ENCODE peak calls at places on chromosomes 7 and 10, in nine cellular contexts. G is A549, J is natural killer cell, I is choroid plexus epithelial cell, S is WERI-Rb-1, W is Calu3, A is epithelial cell of esophagus, E is left ventricle myocardium inferior, P is fibroblast of mammary gland. H is an unnamed sample.

GRCh38 chr7:563629-564170 is 44.1 kb upstream of the PDGFA start:
- DNase-seq in I (no peak), S (no peak), E (no peak), W (no peak), G (no peak), J (no peak), A (no peak), P (no peak), H (no peak)

GRCh38 chr10:95445223-95445836 is 115.8 kb downstream of the SORBS1 start:
- DNase-seq in W (peak), A (peak), E (peak), J (no peak), I (peak), P (peak), S (no peak), G (peak), H (no peak)

GRCh38 chr7:129657363-129657762 is 45.8 kb downstream of the NRF1 start:
- DNase-seq in G (no peak), E (no peak), J (no peak), I (no peak), P (peak), W (no peak), A (peak), S (no peak), H (no peak)

GRCh38 chr10:121313119-121313858 is 285.0 kb downstream of the FGFR2 start:
- DNase-seq in P (no peak), I (no peak), S (peak), J (no peak), E (no peak), A (peak), W (no peak), G (no peak), H (no peak)

GRCh38 chr10:24351883-24352778 is 143.2 kb downstream of the KIAA1217 start:
- DNase-seq in S (peak), A (peak), J (no peak), E (no peak), I (peak), G (no peak), W (no peak), P (peak), H (no peak)

GRCh38 chr7:48832303-48832845 is 92.0 kb upstream of the CDC14C start:
- DNase-seq in W (no peak), S (no peak), G (no peak), I (no peak), P (no peak), A (no peak), J (no peak), E (no peak), H (no peak)

GRCh38 chr7:140214075-140214684 is 37.4 kb upstream of the KDM7A start:
- DNase-seq in P (peak), E (peak), I (peak), W (no peak), A (peak), S (no peak), G (no peak), J (no peak), H (no peak)

GRCh38 chr7:17706734-17707133 is 233.6 kb downstream of the SNX13 start:
- DNase-seq in E (no peak), J (no peak), A (peak), W (peak), P (peak), G (peak), I (peak), S (peak), H (no peak)

GRCh38 chr7:131159961-131160361 is 167.7 kb upstream of the MKLN1 start:
- DNase-seq in P (peak), I (peak), J (no peak), G (no peak), W (no peak), S (no peak), A (no peak), E (no peak), H (no peak)

GRCh38 chr10:86752311-86752710 is 4.1 kb upstream of the BMPR1A start:
- DNase-seq in I (no peak), E (no peak), G (no peak), P (no peak), W (no peak), J (no peak), S (no peak), A (no peak), H (no peak)

GRCh38 chr7:97064972-97065587 is 40.4 kb upstream of the DLX5 start:
- DNase-seq in G (peak), J (no peak), I (peak), S (peak), W (peak), E (no peak), P (peak), A (peak), H (no peak)

GRCh38 chr10:71085689-71086438 is 126.5 kb upstream of the UNC5B start:
- DNase-seq in A (no peak), P (no peak), W (no peak), J (peak), S (peak), G (no peak), E (no peak), I (no peak), H (no peak)

GRCh38 chr10:96370575-96371157 is 11.9 kb upstream of the OPALIN start:
- DNase-seq in I (peak), J (peak), W (peak), S (peak), P (peak), G (peak), A (peak), E (peak), H (peak)

GRCh38 chr10:96225119-96225518 is 46.2 kb downstream of the BLNK start:
- DNase-seq in E (no peak), J (no peak), G (no peak), S (no peak), A (peak), P (no peak), W (no peak), I (no peak), H (no peak)

GRCh38 chr7:75656740-75657139 is 82.0 kb downstream of the HIP1 start:
- DNase-seq in J (no peak), E (no peak), A (no peak), W (no peak), G (no peak), I (no peak), P (no peak), S (no peak), H (no peak)

GRCh38 chr7:18290865-18291264 is 204.7 kb upstream of the HDAC9 start:
- DNase-seq in A (peak), S (no peak), P (no peak), W (no peak), I (no peak), J (no peak), G (no peak), E (no peak), H (no peak)

GRCh38 chr7:14228341-14228740 is 238.9 kb upstream of the ETV1 start:
- DNase-seq in G (no peak), E (no peak), I (peak), A (no peak), P (peak), W (no peak), S (no peak), J (no peak), H (no peak)

GRCh38 chr10:18104223-18104872 is 35.9 kb upstream of the CACNB2 start:
- DNase-seq in E (peak), I (peak), G (peak), P (peak), W (peak), J (peak), S (peak), A (peak), H (no peak)

GRCh38 chr10:34804306-34804705 is 10.8 kb downstream of the PARD3 start:
- DNase-seq in E (no peak), G (no peak), S (no peak), J (no peak), W (peak), I (no peak), A (peak), P (peak), H (no peak)

GRCh38 chr7:2541291-2542010 is 13.9 kb downstream of the BRAT1 start:
- DNase-seq in G (no peak), P (no peak), I (no peak), J (no peak), E (no peak), W (no peak), A (no peak), S (no peak), H (no peak)

GRCh38 chr7:111756687-111757178 is 194.4 kb upstream of the IMMP2L start:
- DNase-seq in I (peak), W (no peak), G (no peak), J (no peak), E (peak), P (peak), A (peak), S (no peak), H (no peak)

GRCh38 chr10:124563320-124563719 is 101.7 kb downstream of the LHPP start:
- DNase-seq in A (no peak), W (no peak), J (no peak), P (no peak), E (no peak), I (no peak), G (no peak), S (no peak), H (no peak)

GRCh38 chr7:138398857-138399256 is 61.2 kb upstream of the TRIM24 start:
- DNase-seq in P (no peak), S (no peak), W (no peak), E (no peak), J (no peak), A (no peak), G (no peak), I (no peak), H (no peak)

GRCh38 chr10:6407034-6407721 is 172.9 kb downstream of the PRKCQ start:
- DNase-seq in G (no peak), S (no peak), W (no peak), I (no peak), E (no peak), A (no peak), J (no peak), P (no peak), H (no peak)

GRCh38 chr7:17770710-17771375 is 169.5 kb downstream of the SNX13 start:
- DNase-seq in E (no peak), P (no peak), J (no peak), A (peak), G (no peak), W (no peak), S (no peak), I (no peak), H (no peak)

DNA sequence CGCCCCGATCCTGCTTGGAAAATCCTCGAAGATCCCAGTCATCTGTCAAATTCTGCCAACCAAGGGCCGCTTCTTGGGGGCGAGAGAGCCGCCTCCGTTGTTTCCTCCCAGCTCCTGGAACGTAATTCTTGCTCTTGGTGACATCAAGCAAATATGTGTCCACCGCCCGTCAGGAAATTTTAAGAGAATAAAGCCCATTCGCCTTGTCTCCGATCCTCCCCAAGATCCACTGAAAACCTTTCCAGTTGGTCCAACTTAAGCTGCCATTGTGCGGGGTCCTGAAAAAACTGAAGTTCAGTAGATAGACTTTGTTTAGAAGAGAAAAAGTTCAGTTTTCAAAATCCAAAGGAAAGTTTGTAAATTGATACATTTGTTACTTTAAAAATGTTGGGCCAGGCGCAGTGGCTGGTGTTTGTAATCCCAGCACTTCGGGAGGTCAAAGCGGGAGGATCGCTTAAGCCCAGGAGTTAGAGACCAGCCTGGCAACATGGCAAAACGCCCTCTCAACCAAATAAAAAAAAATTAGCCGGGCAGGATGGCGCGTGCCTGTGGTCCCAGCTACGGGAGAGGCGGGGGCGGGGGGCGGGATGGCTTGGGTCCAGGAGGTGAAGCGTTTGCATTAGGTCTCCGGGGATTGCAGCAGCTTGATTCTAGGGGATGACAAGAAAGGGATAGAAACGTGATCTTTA is 1.0 kb upstream of the ZNF800 start:
- DNase-seq in J (no peak), I (peak), W (no peak), A (no peak), E (no peak), P (no peak), G (no peak), S (no peak), H (no peak)
- TF ChIP-seq CTCF in J (no peak), I (no peak), W (no peak), A (no peak), E (no peak), P (no peak), G (no peak), S (no peak), H (no peak)

GRCh38 chr10:119668461-119668860 is 17.3 kb downstream of the BAG3 start:
- DNase-seq in S (no peak), I (no peak), E (no peak), J (no peak), W (no peak), P (no peak), A (no peak), G (no peak), H (no peak)

GRCh38 chr10:119665901-119666708 is 14.9 kb downstream of the BAG3 start:
- DNase-seq in J (no peak), I (peak), P (peak), S (no peak), E (no peak), G (no peak), W (no peak), A (no peak), H (no peak)

GRCh38 chr10:119666709-119667004 is 15.5 kb downstream of the BAG3 start:
- DNase-seq in W (no peak), G (no peak), S (no peak), J (no peak), A (no peak), I (no peak), E (no peak), P (no peak), H (no peak)

GRCh38 chr10:119669331-119669730 is 18.2 kb downstream of the BAG3 start:
- DNase-seq in I (no peak), W (no peak), J (no peak), G (no peak), S (no peak), A (peak), P (no peak), E (no peak), H (no peak)

DNA sequence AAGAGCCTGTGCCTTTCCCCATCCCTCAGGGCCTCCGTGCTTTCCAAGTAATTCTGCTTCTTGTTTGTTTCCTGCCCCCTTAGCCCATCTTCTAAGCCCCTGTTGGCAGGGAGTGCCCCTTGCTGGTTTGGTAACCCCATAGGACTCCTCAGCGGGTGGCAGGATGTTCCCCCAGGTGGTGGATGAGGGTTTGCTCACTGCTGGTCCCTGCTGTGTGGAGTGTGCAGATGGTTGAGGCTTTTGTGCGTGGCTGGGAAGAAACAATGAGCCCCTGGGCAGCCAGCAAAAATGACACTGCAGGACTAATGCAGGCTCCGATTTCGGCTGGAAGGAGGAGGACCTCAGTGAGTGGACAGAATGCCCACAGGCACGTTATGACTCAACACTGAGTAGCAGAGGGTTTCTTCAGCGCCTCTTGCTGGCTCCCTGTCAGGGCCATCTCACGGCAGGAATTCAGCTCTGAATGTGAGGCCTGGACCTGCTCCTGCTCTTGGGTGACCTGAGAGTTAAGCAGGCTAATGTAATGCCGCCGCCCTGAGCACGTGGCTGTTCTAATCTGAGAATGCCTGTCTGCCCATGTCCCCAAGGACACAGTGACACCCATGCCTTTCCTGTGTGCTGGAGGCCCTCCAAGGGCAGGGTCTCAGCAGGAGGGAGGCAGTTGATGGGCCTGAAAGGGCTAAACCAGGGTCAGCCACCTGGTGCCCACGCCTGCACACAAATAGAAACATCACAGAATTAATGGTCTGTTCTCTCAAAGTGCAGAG is 16.6 kb downstream of the BAG3 start:
- DNase-seq in I (peak), W (peak), P (peak), E (peak), A (peak), J (no peak), S (peak), G (peak), H (no peak)
- TF ChIP-seq CTCF in I (peak), W (no peak), P (peak), E (no peak), A (peak), J (no peak), S (peak), G (peak), H (no peak)

DNA sequence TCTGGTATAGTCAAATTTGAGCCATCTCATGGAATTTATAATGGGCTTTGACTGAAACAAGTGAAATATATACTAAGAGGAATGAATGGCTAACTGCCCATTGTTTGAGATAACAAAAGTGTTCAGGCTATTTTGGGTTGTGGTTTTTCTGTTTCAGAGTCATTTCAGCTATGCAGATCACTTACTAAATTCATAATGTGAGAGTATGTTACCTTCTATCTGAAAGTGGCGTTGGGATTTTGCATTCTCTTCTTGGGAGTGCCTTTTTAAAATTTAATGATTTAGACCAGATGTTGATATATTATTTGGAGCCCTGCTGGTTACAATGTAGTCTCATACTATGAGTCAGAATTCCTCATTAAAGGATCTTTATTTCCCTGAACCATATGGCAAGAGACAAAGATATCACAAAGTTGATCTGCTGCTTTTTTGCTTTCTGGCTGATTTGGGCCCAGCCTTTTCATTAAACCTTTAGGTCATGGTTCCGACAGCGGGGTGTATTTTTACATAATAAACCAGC is 10.4 kb downstream of the VCL start:
- DNase-seq in I (peak), G (no peak), E (no peak), S (no peak), A (no peak), W (no peak), P (peak), J (no peak), H (no peak)
- TF ChIP-seq CTCF in I (no peak), G (no peak), E (no peak), S (no peak), A (no peak), W (no peak), P (no peak), J (no peak), H (no peak)

GRCh38 chr10:69367469-69367868 is 49.2 kb downstream of the TACR2 start:
- DNase-seq in W (no peak), S (no peak), I (no peak), G (no peak), P (no peak), J (no peak), A (no peak), E (no peak), H (no peak)

GRCh38 chr10:69361303-69361614 is 55.5 kb downstream of the TACR2 start:
- DNase-seq in S (no peak), P (no peak), W (no peak), J (no peak), G (peak), I (no peak), E (no peak), A (no peak), H (no peak)

GRCh38 chr10:69362471-69362954 is 54.2 kb downstream of the TACR2 start:
- DNase-seq in W (peak), G (peak), S (peak), J (no peak), P (peak), E (peak), I (peak), A (peak), H (no peak)

GRCh38 chr10:69363666-69364065 is 53.1 kb downstream of the TACR2 start:
- DNase-seq in P (no peak), G (no peak), S (no peak), A (peak), E (no peak), W (no peak), I (no peak), J (no peak), H (no peak)

DNA sequence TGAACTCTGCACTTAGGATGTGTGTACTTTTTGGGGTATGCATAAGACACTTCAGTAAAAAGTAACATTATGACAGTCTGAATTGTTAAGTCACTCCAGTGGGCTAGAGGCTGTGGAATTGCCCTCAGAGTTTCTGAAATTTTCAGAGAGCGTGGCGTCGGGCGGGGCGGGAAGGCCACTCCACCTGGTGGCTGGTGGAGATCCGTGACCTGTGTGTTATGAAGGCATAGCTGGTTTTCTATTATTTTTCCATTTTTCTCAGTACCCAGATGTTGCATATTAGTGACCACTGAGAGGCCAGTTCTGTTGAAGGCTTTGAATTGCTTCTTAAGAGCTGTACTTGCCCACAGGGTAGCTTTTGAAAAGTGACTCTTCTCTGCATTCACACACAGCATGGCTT is 52.5 kb downstream of the TACR2 start:
- DNase-seq in A (no peak), I (no peak), E (no peak), G (no peak), J (no peak), S (no peak), W (no peak), P (no peak), H (no peak)
- TF ChIP-seq CTCF in A (no peak), I (no peak), E (peak), G (no peak), J (no peak), S (no peak), W (no peak), P (no peak), H (no peak)

GRCh38 chr7:134357486-134357885 is 40.8 kb upstream of the SLC35B4 start:
- DNase-seq in A (no peak), P (no peak), E (no peak), J (no peak), S (no peak), G (no peak), I (no peak), W (no peak), H (no peak)
- TF ChIP-seq CTCF in A (no peak), P (peak), E (no peak), J (no peak), S (no peak), G (no peak), I (peak), W (no peak), H (no peak)